ENCODE peak calls at places on chromosome 9, in seven cellular contexts. One of them, this sample, is unnamed.
A peak's percentile ranks its signal among the peaks of the same experiment; 100 is the strongest.

GRCh38 chr9:87206064-87206661 is 258.9 kb upstream of the GAS1 start:
- DNase-seq in astrocyte of the spinal cord: peak; percentile 84
- DNase-seq in HuH-7: no peak
- DNase-seq in MV-4-11: peak; percentile 47
- DNase-seq in SK-N-SH: no peak
- DNase-seq in K562: no peak
- DNase-seq in stimulated activated naive CD4-positive, alpha-beta T cell treated with Interleukin-2 at 50 U/mL for 16 hours: no peak
- DNase-seq in this sample: no peak

GRCh38 chr9:2740616-2741015 is 23.3 kb downstream of the KCNV2 start:
- DNase-seq in MV-4-11: no peak
- DNase-seq in stimulated activated naive CD4-positive, alpha-beta T cell treated with Interleukin-2 at 50 U/mL for 16 hours: no peak
- DNase-seq in astrocyte of the spinal cord: peak; percentile 9
- DNase-seq in K562: no peak
- DNase-seq in HuH-7: no peak
- DNase-seq in SK-N-SH: no peak
- DNase-seq in this sample: no peak

GRCh38 chr9:98520221-98520920 is 188.4 kb downstream of the GABBR2 start:
- DNase-seq in stimulated activated naive CD4-positive, alpha-beta T cell treated with Interleukin-2 at 50 U/mL for 16 hours: no peak
- DNase-seq in K562: no peak
- DNase-seq in SK-N-SH: no peak
- DNase-seq in HuH-7: no peak
- DNase-seq in astrocyte of the spinal cord: peak; percentile 24
- DNase-seq in MV-4-11: no peak
- DNase-seq in this sample: no peak

GRCh38 chr9:16003785-16004184 is 450.9 kb downstream of the CCDC171 start:
- DNase-seq in SK-N-SH: no peak
- DNase-seq in HuH-7: no peak
- DNase-seq in K562: no peak
- DNase-seq in stimulated activated naive CD4-positive, alpha-beta T cell treated with Interleukin-2 at 50 U/mL for 16 hours: no peak
- DNase-seq in astrocyte of the spinal cord: no peak
- DNase-seq in MV-4-11: no peak
- DNase-seq in this sample: no peak

GRCh38 chr9:134355561-134356278 is 29.5 kb downstream of the RXRA start:
- DNase-seq in astrocyte of the spinal cord: no peak
- DNase-seq in MV-4-11: no peak
- DNase-seq in stimulated activated naive CD4-positive, alpha-beta T cell treated with Interleukin-2 at 50 U/mL for 16 hours: no peak
- DNase-seq in HuH-7: no peak
- DNase-seq in K562: peak; percentile 36
- DNase-seq in SK-N-SH: no peak
- DNase-seq in this sample: no peak

GRCh38 chr9:36165766-36166149 is 3.4 kb upstream of the CCIN start:
- DNase-seq in stimulated activated naive CD4-positive, alpha-beta T cell treated with Interleukin-2 at 50 U/mL for 16 hours: no peak
- DNase-seq in HuH-7: no peak
- DNase-seq in astrocyte of the spinal cord: peak; percentile 45
- DNase-seq in K562: no peak
- DNase-seq in MV-4-11: no peak
- DNase-seq in SK-N-SH: no peak
- DNase-seq in this sample: no peak

GRCh38 chr9:98373622-98374021 is 118.2 kb upstream of the TBC1D2 start:
- DNase-seq in SK-N-SH: no peak
- DNase-seq in K562: no peak
- DNase-seq in stimulated activated naive CD4-positive, alpha-beta T cell treated with Interleukin-2 at 50 U/mL for 16 hours: no peak
- DNase-seq in MV-4-11: peak; percentile 8
- DNase-seq in HuH-7: no peak
- DNase-seq in astrocyte of the spinal cord: no peak
- DNase-seq in this sample: no peak

GRCh38 chr9:121773286-121773953 is 122.0 kb downstream of the DAB2IP start:
- DNase-seq in stimulated activated naive CD4-positive, alpha-beta T cell treated with Interleukin-2 at 50 U/mL for 16 hours: no peak
- DNase-seq in SK-N-SH: no peak
- DNase-seq in K562: no peak
- DNase-seq in MV-4-11: no peak
- DNase-seq in HuH-7: no peak
- DNase-seq in astrocyte of the spinal cord: no peak
- DNase-seq in this sample: no peak

GRCh38 chr9:33718987-33719386 is 76.4 kb upstream of the PRSS3 start:
- DNase-seq in MV-4-11: peak; percentile 68
- DNase-seq in K562: no peak
- DNase-seq in astrocyte of the spinal cord: no peak
- DNase-seq in stimulated activated naive CD4-positive, alpha-beta T cell treated with Interleukin-2 at 50 U/mL for 16 hours: no peak
- DNase-seq in SK-N-SH: no peak
- DNase-seq in HuH-7: no peak
- DNase-seq in this sample: no peak

GRCh38 chr9:68433629-68434028 is 77.2 kb downstream of the PGM5 start:
- DNase-seq in stimulated activated naive CD4-positive, alpha-beta T cell treated with Interleukin-2 at 50 U/mL for 16 hours: no peak
- DNase-seq in SK-N-SH: no peak
- DNase-seq in astrocyte of the spinal cord: no peak
- DNase-seq in MV-4-11: no peak
- DNase-seq in K562: no peak
- DNase-seq in HuH-7: no peak
- DNase-seq in this sample: no peak

GRCh38 chr9:112248722-112249121 is 73.6 kb upstream of the SUSD1 start:
- DNase-seq in SK-N-SH: no peak
- DNase-seq in HuH-7: no peak
- DNase-seq in MV-4-11: no peak
- DNase-seq in K562: no peak
- DNase-seq in astrocyte of the spinal cord: peak; percentile 30
- DNase-seq in stimulated activated naive CD4-positive, alpha-beta T cell treated with Interleukin-2 at 50 U/mL for 16 hours: no peak
- DNase-seq in this sample: no peak

GRCh38 chr9:85909390-85909789 is 31.6 kb upstream of the NAA35 start:
- DNase-seq in SK-N-SH: no peak
- DNase-seq in stimulated activated naive CD4-positive, alpha-beta T cell treated with Interleukin-2 at 50 U/mL for 16 hours: no peak
- DNase-seq in astrocyte of the spinal cord: no peak
- DNase-seq in MV-4-11: no peak
- DNase-seq in K562: no peak
- DNase-seq in HuH-7: no peak
- DNase-seq in this sample: no peak

GRCh38 chr9:90979614-90980013 is 178.0 kb downstream of the SYK start:
- DNase-seq in MV-4-11: no peak
- DNase-seq in SK-N-SH: no peak
- DNase-seq in astrocyte of the spinal cord: no peak
- DNase-seq in stimulated activated naive CD4-positive, alpha-beta T cell treated with Interleukin-2 at 50 U/mL for 16 hours: no peak
- DNase-seq in HuH-7: no peak
- DNase-seq in K562: no peak
- DNase-seq in this sample: no peak

GRCh38 chr9:92245005-92245797 is 48.3 kb downstream of the IARS1 start:
- DNase-seq in HuH-7: no peak
- DNase-seq in stimulated activated naive CD4-positive, alpha-beta T cell treated with Interleukin-2 at 50 U/mL for 16 hours: no peak
- DNase-seq in K562: no peak
- DNase-seq in SK-N-SH: no peak
- DNase-seq in MV-4-11: peak; percentile 65
- DNase-seq in astrocyte of the spinal cord: peak; percentile 68
- DNase-seq in this sample: no peak

GRCh38 chr9:112699230-112699629 is 18.7 kb downstream of the INIP start:
- DNase-seq in astrocyte of the spinal cord: no peak
- DNase-seq in K562: no peak
- DNase-seq in SK-N-SH: no peak
- DNase-seq in MV-4-11: no peak
- DNase-seq in stimulated activated naive CD4-positive, alpha-beta T cell treated with Interleukin-2 at 50 U/mL for 16 hours: no peak
- DNase-seq in HuH-7: no peak
- DNase-seq in this sample: peak; percentile 22

GRCh38 chr9:34385561-34386230 is 9.0 kb upstream of the MYORG start:
- DNase-seq in K562: no peak
- DNase-seq in astrocyte of the spinal cord: no peak
- DNase-seq in HuH-7: no peak
- DNase-seq in stimulated activated naive CD4-positive, alpha-beta T cell treated with Interleukin-2 at 50 U/mL for 16 hours: no peak
- DNase-seq in MV-4-11: no peak
- DNase-seq in SK-N-SH: no peak
- DNase-seq in this sample: no peak

GRCh38 chr9:21689851-21690250 is 112.6 kb upstream of the MTAP start:
- DNase-seq in HuH-7: no peak
- DNase-seq in K562: no peak
- DNase-seq in astrocyte of the spinal cord: peak; percentile 7
- DNase-seq in SK-N-SH: no peak
- DNase-seq in stimulated activated naive CD4-positive, alpha-beta T cell treated with Interleukin-2 at 50 U/mL for 16 hours: no peak
- DNase-seq in MV-4-11: no peak
- DNase-seq in this sample: no peak

GRCh38 chr9:92098638-92099037 is 16.6 kb downstream of the SPTLC1 start:
- DNase-seq in astrocyte of the spinal cord: no peak
- DNase-seq in K562: no peak
- DNase-seq in stimulated activated naive CD4-positive, alpha-beta T cell treated with Interleukin-2 at 50 U/mL for 16 hours: no peak
- DNase-seq in HuH-7: no peak
- DNase-seq in SK-N-SH: no peak
- DNase-seq in MV-4-11: no peak
- DNase-seq in this sample: no peak

GRCh38 chr9:127074561-127075548 is 47.6 kb downstream of the ANGPTL2 start:
- DNase-seq in stimulated activated naive CD4-positive, alpha-beta T cell treated with Interleukin-2 at 50 U/mL for 16 hours: no peak
- DNase-seq in K562: no peak
- DNase-seq in HuH-7: no peak
- DNase-seq in MV-4-11: no peak
- DNase-seq in astrocyte of the spinal cord: no peak
- DNase-seq in SK-N-SH: no peak
- DNase-seq in this sample: no peak

GRCh38 chr9:89000973-89001916 is 10.0 kb downstream of the S1PR3 start:
- DNase-seq in K562: peak; percentile 30
- DNase-seq in stimulated activated naive CD4-positive, alpha-beta T cell treated with Interleukin-2 at 50 U/mL for 16 hours: peak; percentile 59
- DNase-seq in SK-N-SH: peak; percentile 86
- DNase-seq in astrocyte of the spinal cord: peak; percentile 84
- DNase-seq in HuH-7: peak; percentile 77
- DNase-seq in MV-4-11: peak; percentile 73
- DNase-seq in this sample: peak; percentile 79

GRCh38 chr9:69027355-69028097 is 8.0 kb upstream of the FXN start:
- DNase-seq in stimulated activated naive CD4-positive, alpha-beta T cell treated with Interleukin-2 at 50 U/mL for 16 hours: peak; percentile 3
- DNase-seq in K562: peak; percentile 44
- DNase-seq in MV-4-11: peak; percentile 49
- DNase-seq in HuH-7: peak; percentile 63
- DNase-seq in astrocyte of the spinal cord: peak; percentile 43
- DNase-seq in SK-N-SH: peak; percentile 55
- DNase-seq in this sample: peak; percentile 66

GRCh38 chr9:121153642-121154041 is 48.0 kb downstream of the RAB14 start:
- DNase-seq in astrocyte of the spinal cord: no peak
- DNase-seq in K562: no peak
- DNase-seq in SK-N-SH: no peak
- DNase-seq in stimulated activated naive CD4-positive, alpha-beta T cell treated with Interleukin-2 at 50 U/mL for 16 hours: no peak
- DNase-seq in MV-4-11: no peak
- DNase-seq in HuH-7: no peak
- DNase-seq in this sample: no peak

GRCh38 chr9:121598167-121599000 is 53.0 kb upstream of the DAB2IP start:
- DNase-seq in astrocyte of the spinal cord: peak; percentile 75
- DNase-seq in stimulated activated naive CD4-positive, alpha-beta T cell treated with Interleukin-2 at 50 U/mL for 16 hours: no peak
- DNase-seq in HuH-7: no peak
- DNase-seq in MV-4-11: no peak
- DNase-seq in SK-N-SH: no peak
- DNase-seq in K562: no peak
- DNase-seq in this sample: no peak

GRCh38 chr9:70021026-70021571 is 22.5 kb upstream of the MAMDC2 start:
- DNase-seq in astrocyte of the spinal cord: peak; percentile 94
- DNase-seq in MV-4-11: no peak
- DNase-seq in stimulated activated naive CD4-positive, alpha-beta T cell treated with Interleukin-2 at 50 U/mL for 16 hours: no peak
- DNase-seq in SK-N-SH: no peak
- DNase-seq in K562: no peak
- DNase-seq in HuH-7: no peak
- DNase-seq in this sample: no peak

GRCh38 chr9:78714591-78714990 is 417.7 kb downstream of the PSAT1 start:
- DNase-seq in SK-N-SH: no peak
- DNase-seq in HuH-7: no peak
- DNase-seq in astrocyte of the spinal cord: peak; percentile 48
- DNase-seq in stimulated activated naive CD4-positive, alpha-beta T cell treated with Interleukin-2 at 50 U/mL for 16 hours: no peak
- DNase-seq in MV-4-11: no peak
- DNase-seq in K562: no peak
- DNase-seq in this sample: no peak

GRCh38 chr9:34254141-34254913 is 74.7 kb downstream of the KIF24 start:
- DNase-seq in stimulated activated naive CD4-positive, alpha-beta T cell treated with Interleukin-2 at 50 U/mL for 16 hours: no peak
- DNase-seq in HuH-7: no peak
- DNase-seq in K562: no peak
- DNase-seq in SK-N-SH: no peak
- DNase-seq in astrocyte of the spinal cord: peak; percentile 73
- DNase-seq in MV-4-11: no peak
- DNase-seq in this sample: no peak

GRCh38 chr9:112112941-112113399 is 62.1 kb downstream of the SUSD1 start:
- DNase-seq in SK-N-SH: peak; percentile 24
- DNase-seq in K562: no peak
- DNase-seq in astrocyte of the spinal cord: no peak
- DNase-seq in MV-4-11: no peak
- DNase-seq in stimulated activated naive CD4-positive, alpha-beta T cell treated with Interleukin-2 at 50 U/mL for 16 hours: no peak
- DNase-seq in HuH-7: peak; percentile 76
- DNase-seq in this sample: peak; percentile 29

GRCh38 chr9:116491219-116491618 is 195.9 kb upstream of the TRIM32 start:
- DNase-seq in K562: no peak
- DNase-seq in astrocyte of the spinal cord: no peak
- DNase-seq in MV-4-11: no peak
- DNase-seq in stimulated activated naive CD4-positive, alpha-beta T cell treated with Interleukin-2 at 50 U/mL for 16 hours: no peak
- DNase-seq in HuH-7: no peak
- DNase-seq in SK-N-SH: no peak
- DNase-seq in this sample: no peak